ENCODE peak calls at places on chromosomes 3 and 15, in nine cellular contexts. L, D, Q, P, W, X, S, T and N are unnamed samples.

GRCh38 chr15:26967719-26968269 is 3.2 kb upstream of the GABRG3 start:
- DNase-seq in P (peak), X (no peak), W (no peak), S (no peak), Q (no peak), D (no peak), T (no peak), L (peak), N (no peak)

GRCh38 chr3:194930439-194931204 is 244.9 kb downstream of the FAM43A start:
- DNase-seq in L (peak), P (no peak), D (no peak), Q (peak), T (no peak), S (no peak), W (no peak), X (no peak), N (no peak)

GRCh38 chr15:73741401-73741836 is 11.7 kb downstream of the INSYN1 start:
- DNase-seq in L (no peak), D (no peak), Q (no peak), W (no peak), X (no peak), T (no peak), S (no peak), P (no peak), N (no peak)

GRCh38 chr3:56055616-56056350 is 412.5 kb downstream of the ERC2 start:
- DNase-seq in D (no peak), X (no peak), P (no peak), W (no peak), S (no peak), Q (no peak), T (no peak), L (no peak), N (no peak)

GRCh38 chr3:9349321-9350117 is 13.3 kb upstream of the THUMPD3 start:
- DNase-seq in P (no peak), S (no peak), Q (peak), W (no peak), D (no peak), T (no peak), L (no peak), X (no peak), N (no peak)

GRCh38 chr15:85327820-85328219 is 52.6 kb upstream of the AKAP13 start:
- DNase-seq in W (no peak), L (no peak), S (no peak), X (no peak), P (no peak), D (no peak), Q (no peak), T (no peak), N (no peak)

GRCh38 chr3:166351461-166351860 is 514.2 kb upstream of the BCHE start:
- DNase-seq in T (no peak), W (no peak), P (no peak), L (no peak), S (no peak), X (no peak), Q (no peak), D (no peak), N (no peak)

GRCh38 chr3:72086051-72086711 is 301.2 kb upstream of the PROK2 start:
- DNase-seq in Q (no peak), X (no peak), T (no peak), P (peak), L (no peak), W (no peak), S (no peak), D (no peak), N (no peak)

GRCh38 chr3:194029846-194030245 is 106.1 kb upstream of the HES1 start:
- DNase-seq in L (no peak), D (no peak), T (no peak), X (no peak), P (no peak), W (no peak), Q (no peak), S (no peak), N (no peak)

GRCh38 chr15:47715856-47716445 is 1.4 kb upstream of the SEMA6D start:
- DNase-seq in D (no peak), Q (no peak), P (peak), T (no peak), W (no peak), X (no peak), L (peak), S (no peak), N (no peak)

GRCh38 chr3:100331660-100332059 is 2.9 kb upstream of the NIT2 start:
- DNase-seq in P (no peak), T (no peak), L (no peak), W (no peak), Q (no peak), S (no peak), X (no peak), D (no peak), N (no peak)

GRCh38 chr15:67117356-67117755 is 52.0 kb downstream of the SMAD3 start:
- DNase-seq in P (no peak), X (peak), S (no peak), W (no peak), T (no peak), D (no peak), Q (peak), L (no peak), N (no peak)

GRCh38 chr3:186002884-186003472 is 65.2 kb upstream of the TRA2B start:
- DNase-seq in S (no peak), T (no peak), P (no peak), D (no peak), L (no peak), Q (no peak), W (no peak), X (no peak), N (no peak)

GRCh38 chr3:100265016-100265415 is 4.2 kb downstream of the TBC1D23 start:
- DNase-seq in S (no peak), L (no peak), W (no peak), X (no peak), T (no peak), P (no peak), D (peak), Q (no peak), N (no peak)

GRCh38 chr3:38173834-38174418 is 8.6 kb downstream of the OXSR1 start:
- DNase-seq in T (no peak), Q (no peak), D (no peak), W (no peak), X (no peak), S (no peak), L (no peak), P (no peak), N (no peak)

GRCh38 chr3:4772858-4773257 is 206.4 kb upstream of the BHLHE40 start:
- DNase-seq in T (no peak), D (no peak), Q (no peak), L (no peak), S (no peak), W (no peak), X (no peak), P (no peak), N (no peak)

GRCh38 chr3:12963869-12964712 is 109.1 kb downstream of the IQSEC1 start:
- DNase-seq in X (no peak), S (no peak), W (no peak), T (no peak), L (no peak), P (peak), D (peak), Q (no peak), N (no peak)

GRCh38 chr3:73513260-73513659 is 111.5 kb downstream of the PDZRN3 start:
- DNase-seq in Q (peak), S (no peak), L (no peak), T (no peak), X (no peak), D (no peak), W (no peak), P (no peak), N (no peak)

GRCh38 chr3:161672478-161672877 is 175.9 kb downstream of the OTOL1 start:
- DNase-seq in L (no peak), Q (no peak), X (no peak), S (no peak), D (no peak), W (no peak), P (no peak), T (no peak), N (no peak)

GRCh38 chr3:9912294-9912935 is 4.5 kb upstream of the IL17RC start:
- DNase-seq in X (no peak), L (no peak), W (no peak), P (no peak), Q (peak), T (no peak), D (no peak), S (no peak), N (no peak)

GRCh38 chr15:38683382-38684242 is 119.0 kb upstream of the RASGRP1 start:
- DNase-seq in Q (peak), D (peak), P (peak), L (peak), X (peak), S (peak), W (peak), T (peak), N (peak)

GRCh38 chr15:67196672-67197363 is 57.6 kb downstream of the AAGAB start:
- DNase-seq in D (no peak), Q (peak), X (no peak), L (no peak), S (no peak), P (no peak), W (no peak), T (no peak), N (no peak)

GRCh38 chr3:58529516-58530353 is 7.3 kb downstream of the ACOX2 start:
- DNase-seq in P (peak), T (no peak), D (no peak), L (no peak), Q (no peak), W (no peak), S (no peak), X (no peak), N (no peak)